ENCODE peak calls at places on chromosomes 11 and 22, in seven cellular contexts. R, I, G, O, V, L and X are unnamed samples.

GRCh38 chr22:18091916-18092526 is 14.2 kb downstream of the PEX26 start:
- DNase-seq in R (peak), I (no peak), G (peak), O (no peak), V (peak), L (peak), X (no peak)

GRCh38 chr11:46889251-46889650 is 29.1 kb downstream of the LRP4 start:
- DNase-seq in R (no peak), I (no peak), G (no peak), O (no peak), V (no peak), L (no peak), X (no peak)

GRCh38 chr11:46463701-46464100 is 72.1 kb upstream of the CHRM4 start:
- DNase-seq in R (no peak), I (no peak), G (no peak), O (no peak), V (no peak), L (no peak), X (no peak)

GRCh38 chr11:45142241-45142885 is 4.1 kb upstream of the PRDM11 start:
- DNase-seq in R (no peak), I (no peak), G (no peak), O (no peak), V (no peak), L (no peak), X (no peak)

GRCh38 chr22:21734540-21735197 is 925 bp downstream of the YPEL1 start:
- DNase-seq in R (no peak), I (no peak), G (no peak), O (no peak), V (peak), L (peak), X (no peak)

GRCh38 chr11:116176484-116177005 is 596.2 kb downstream of the BUD13 start:
- DNase-seq in R (no peak), I (no peak), G (no peak), O (no peak), V (peak), L (no peak), X (no peak)

GRCh38 chr22:38481162-38481870 is 13.4 kb downstream of the KDELR3 start:
- DNase-seq in R (no peak), I (no peak), G (no peak), O (no peak), V (no peak), L (no peak), X (no peak)

GRCh38 chr11:5596611-5597201 is at the start of gene TRIM6:
- DNase-seq in R (peak), I (peak), G (peak), O (peak), V (peak), L (peak), X (peak)

GRCh38 chr22:45268167-45268957 is 16.4 kb upstream of the UPK3A start:
- DNase-seq in R (no peak), I (no peak), G (peak), O (peak), V (no peak), L (peak), X (peak)

GRCh38 chr11:91396243-91397133 is 828.1 kb upstream of the FAT3 start:
- DNase-seq in R (no peak), I (no peak), G (no peak), O (no peak), V (no peak), L (no peak), X (no peak)

GRCh38 chr11:69911310-69912160 is 92.3 kb upstream of the FGF3 start:
- DNase-seq in R (no peak), I (no peak), G (no peak), O (no peak), V (no peak), L (no peak), X (no peak)

GRCh38 chr22:25410849-25411248 is 153.6 kb upstream of the GRK3 start:
- DNase-seq in R (no peak), I (no peak), G (no peak), O (no peak), V (no peak), L (no peak), X (no peak)

GRCh38 chr11:104104201-104104600 is 59.7 kb downstream of the PDGFD start:
- DNase-seq in R (no peak), I (no peak), G (no peak), O (no peak), V (no peak), L (no peak), X (no peak)

GRCh38 chr11:18310800-18311340 is 11.1 kb downstream of the HPS5 start:
- DNase-seq in R (no peak), I (no peak), G (no peak), O (no peak), V (peak), L (no peak), X (no peak)

GRCh38 chr11:67504950-67505561 is at the start of gene PITPNM1:
- DNase-seq in R (peak), I (peak), G (no peak), O (peak), V (peak), L (no peak), X (peak)

GRCh38 chr22:23163665-23164064 is 16.6 kb upstream of the BCR start:
- DNase-seq in R (peak), I (peak), G (peak), O (peak), V (no peak), L (no peak), X (no peak)

GRCh38 chr22:41380993-41381328 is 781 bp upstream of the TEF start:
- DNase-seq in R (no peak), I (no peak), G (peak), O (no peak), V (no peak), L (peak), X (no peak)

GRCh38 chr11:44464741-44465140 is 100.7 kb upstream of the CD82 start:
- DNase-seq in R (no peak), I (no peak), G (no peak), O (no peak), V (peak), L (no peak), X (no peak)

GRCh38 chr22:26762503-26763170 is 105.2 kb downstream of the MIAT start:
- DNase-seq in R (no peak), I (no peak), G (no peak), O (no peak), V (no peak), L (no peak), X (no peak)

GRCh38 chr11:134508219-134508990 is 96.4 kb upstream of the B3GAT1 start:
- DNase-seq in R (peak), I (no peak), G (no peak), O (no peak), V (no peak), L (no peak), X (no peak)

GRCh38 chr11:83566948-83567347 is 280.8 kb upstream of the CCDC90B start:
- DNase-seq in R (no peak), I (no peak), G (no peak), O (no peak), V (no peak), L (no peak), X (no peak)

GRCh38 chr22:37117092-37117491 is 7.6 kb upstream of the TMPRSS6 start:
- DNase-seq in R (no peak), I (no peak), G (no peak), O (no peak), V (no peak), L (no peak), X (no peak)

GRCh38 chr11:27467181-27467913 is 5.2 kb downstream of the LGR4 start:
- DNase-seq in R (no peak), I (no peak), G (no peak), O (no peak), V (no peak), L (no peak), X (no peak)

GRCh38 chr11:63855975-63856374 is 17.1 kb downstream of the MARK2 start:
- DNase-seq in R (no peak), I (no peak), G (no peak), O (no peak), V (peak), L (no peak), X (no peak)

GRCh38 chr11:32775908-32776307 is 18.6 kb downstream of the CCDC73 start:
- DNase-seq in R (no peak), I (no peak), G (no peak), O (no peak), V (peak), L (no peak), X (no peak)

GRCh38 chr22:44085743-44086741 is 61.9 kb downstream of the PARVB start:
- DNase-seq in R (no peak), I (peak), G (peak), O (peak), V (peak), L (peak), X (peak)

GRCh38 chr22:44723801-44724200 is 21.8 kb downstream of the PRR5 start:
- DNase-seq in R (no peak), I (no peak), G (no peak), O (no peak), V (peak), L (peak), X (no peak)

GRCh38 chr22:19886605-19887250 is 32.1 kb upstream of the GNB1L start:
- DNase-seq in R (no peak), I (no peak), G (peak), O (peak), V (no peak), L (peak), X (no peak)

GRCh38 chr11:58567889-58568512 is 7.7 kb downstream of the LPXN start:
- DNase-seq in R (peak), I (peak), G (peak), O (peak), V (peak), L (peak), X (peak)

GRCh38 chr11:14417975-14418374 is 59.0 kb upstream of the RRAS2 start:
- DNase-seq in R (no peak), I (no peak), G (no peak), O (no peak), V (no peak), L (no peak), X (no peak)

GRCh38 chr11:12598330-12599256 is 75.6 kb upstream of the TEAD1 start:
- DNase-seq in R (no peak), I (no peak), G (no peak), O (no peak), V (no peak), L (peak), X (no peak)

GRCh38 chr11:23573430-23573829 is 713.2 kb upstream of the CCDC179 start:
- DNase-seq in R (no peak), I (no peak), G (no peak), O (no peak), V (no peak), L (no peak), X (no peak)

GRCh38 chr11:134370526-134371435 is 39.0 kb downstream of the GLB1L2 start:
- DNase-seq in R (no peak), I (no peak), G (no peak), O (no peak), V (no peak), L (no peak), X (no peak)